ENCODE peak calls at places on chromosome 20, in five cellular contexts. A is PC-9; V is GM12865; Y is neural crest cell; W is CD4-positive, alpha-beta T cell. K is an unnamed sample.

GRCh38 chr20:52896348-52896747 is 75.8 kb upstream of the TSHZ2 start:
- DNase-seq in Y (no peak), A (no peak), W (no peak), V (no peak), K (no peak)

GRCh38 chr20:13054011-13054410 is 45.2 kb downstream of the SPTLC3 start:
- DNase-seq in V (no peak), W (no peak), Y (no peak), A (no peak), K (no peak)

GRCh38 chr20:41006126-41006935 is 22.3 kb upstream of the TOP1 start:
- DNase-seq in A (peak), W (no peak), Y (no peak), V (no peak), K (no peak)

GRCh38 chr20:2246081-2246491 is 49.7 kb upstream of the TGM3 start:
- DNase-seq in Y (no peak), A (no peak), W (no peak), V (no peak), K (no peak)

GRCh38 chr20:48904566-48905321 is 16.8 kb upstream of the ARFGEF2 start:
- DNase-seq in Y (peak), V (peak), A (peak), W (peak), K (no peak)

GRCh38 chr20:42639140-42639539 is 550.6 kb downstream of the PTPRT start:
- DNase-seq in W (no peak), V (no peak), Y (no peak), A (no peak), K (no peak)

GRCh38 chr20:54179946-54180345 is 6.2 kb upstream of the CYP24A1 start:
- DNase-seq in A (peak), Y (no peak), W (no peak), V (peak), K (no peak)

GRCh38 chr20:791056-791455 is 22.8 kb upstream of the SLC52A3 start:
- DNase-seq in W (no peak), A (no peak), V (no peak), Y (no peak), K (no peak)

GRCh38 chr20:64058536-64058935 is 4.5 kb upstream of the TCEA2 start:
- DNase-seq in V (no peak), A (peak), W (no peak), Y (no peak), K (no peak)

GRCh38 chr20:41423026-41423425 is 56.4 kb upstream of the EMILIN3 start:
- DNase-seq in Y (no peak), V (no peak), A (no peak), W (no peak), K (no peak)

GRCh38 chr20:44247676-44248419 is 740 bp downstream of the GDAP1L1 start:
- DNase-seq in A (no peak), Y (peak), V (peak), W (no peak), K (no peak)

GRCh38 chr20:43938932-43939761 is 24.5 kb downstream of the TOX2 start:
- DNase-seq in W (no peak), V (no peak), A (peak), Y (no peak), K (no peak)

GRCh38 chr20:20362774-20363435 is 5.0 kb upstream of the INSM1 start:
- DNase-seq in W (no peak), Y (peak), V (no peak), A (no peak), K (no peak)

GRCh38 chr20:34861386-34862084 is 11.1 kb downstream of the GGT7 start:
- DNase-seq in Y (no peak), A (peak), W (no peak), V (no peak), K (no peak)

GRCh38 chr20:34529742-34530141 is 13.5 kb downstream of the DYNLRB1 start:
- DNase-seq in A (no peak), Y (no peak), W (no peak), V (no peak), K (no peak)

GRCh38 chr20:41143354-41143753 is 6.0 kb downstream of the PLCG1 start:
- DNase-seq in A (no peak), Y (no peak), W (peak), V (no peak), K (no peak)

GRCh38 chr20:19289451-19289850 is 77.0 kb downstream of the SLC24A3 start:
- DNase-seq in Y (no peak), V (no peak), A (no peak), W (no peak), K (no peak)
- TF ChIP-seq CTCF in Y (no peak), V (no peak), A (no peak), W (no peak), K (no peak)

DNA sequence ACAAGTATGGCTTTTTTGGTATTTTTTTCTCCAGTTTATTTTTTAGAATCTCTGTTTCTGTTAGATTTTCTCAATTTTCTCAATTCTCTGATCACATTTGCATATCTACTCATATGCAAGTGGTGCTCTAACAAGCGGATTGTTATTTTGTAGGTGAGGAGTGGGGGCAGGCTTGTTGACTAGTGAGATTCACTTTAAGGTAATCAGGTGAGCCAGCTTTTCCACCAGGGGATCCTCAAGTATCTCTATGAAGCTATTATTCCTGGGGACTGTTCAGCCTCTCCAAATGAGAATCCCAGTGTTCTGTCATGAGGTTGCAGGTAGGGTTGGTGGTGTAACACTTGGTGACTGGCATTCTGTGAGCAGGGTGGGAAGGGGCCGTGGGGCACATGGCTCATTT is 274.3 kb upstream of the FERMT1 start:
- DNase-seq in V (no peak), W (no peak), Y (no peak), A (no peak), K (no peak)
- TF ChIP-seq CTCF in V (no peak), W (no peak), Y (no peak), A (no peak), K (no peak)

DNA sequence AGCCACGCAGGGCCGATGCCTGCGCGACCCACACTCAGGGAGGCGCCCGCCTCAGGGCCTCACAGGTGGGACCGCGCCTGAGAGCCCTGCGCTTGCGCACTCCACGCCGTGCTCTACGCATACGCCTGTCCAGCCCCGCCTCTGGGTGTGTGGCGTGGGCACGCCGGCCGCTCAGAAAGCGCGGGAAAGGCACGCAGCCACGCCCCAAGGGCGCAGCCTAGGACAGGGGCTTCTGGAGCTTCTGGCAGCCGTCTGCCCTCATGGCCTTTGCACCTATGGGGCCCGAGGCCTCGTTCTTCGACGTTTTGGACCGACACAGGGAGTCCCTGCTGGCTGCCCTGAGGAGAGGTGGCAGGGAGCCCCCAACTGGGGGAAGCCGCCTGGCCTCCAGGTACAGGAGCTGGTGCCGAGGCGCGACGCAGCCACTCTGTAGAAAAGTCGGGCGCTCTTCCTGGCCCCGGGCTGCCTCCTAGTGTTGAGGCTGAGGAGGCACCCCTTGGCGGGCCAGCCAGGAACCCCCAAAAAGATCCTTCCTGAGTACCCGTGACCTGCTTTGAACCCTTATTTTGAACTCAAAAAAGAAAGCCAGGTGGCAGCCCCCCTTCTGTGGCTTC is at the start of gene SPO11:
- DNase-seq in W (no peak), Y (peak), A (no peak), V (no peak), K (no peak)
- TF ChIP-seq CTCF in W (no peak), Y (peak), A (no peak), V (peak), K (no peak)

GRCh38 chr20:50788045-50788867 is 6.6 kb upstream of the BCAS4 start:
- DNase-seq in W (no peak), A (peak), V (no peak), Y (no peak), K (no peak)
- TF ChIP-seq CTCF in W (no peak), A (peak), V (no peak), Y (peak), K (no peak)

DNA sequence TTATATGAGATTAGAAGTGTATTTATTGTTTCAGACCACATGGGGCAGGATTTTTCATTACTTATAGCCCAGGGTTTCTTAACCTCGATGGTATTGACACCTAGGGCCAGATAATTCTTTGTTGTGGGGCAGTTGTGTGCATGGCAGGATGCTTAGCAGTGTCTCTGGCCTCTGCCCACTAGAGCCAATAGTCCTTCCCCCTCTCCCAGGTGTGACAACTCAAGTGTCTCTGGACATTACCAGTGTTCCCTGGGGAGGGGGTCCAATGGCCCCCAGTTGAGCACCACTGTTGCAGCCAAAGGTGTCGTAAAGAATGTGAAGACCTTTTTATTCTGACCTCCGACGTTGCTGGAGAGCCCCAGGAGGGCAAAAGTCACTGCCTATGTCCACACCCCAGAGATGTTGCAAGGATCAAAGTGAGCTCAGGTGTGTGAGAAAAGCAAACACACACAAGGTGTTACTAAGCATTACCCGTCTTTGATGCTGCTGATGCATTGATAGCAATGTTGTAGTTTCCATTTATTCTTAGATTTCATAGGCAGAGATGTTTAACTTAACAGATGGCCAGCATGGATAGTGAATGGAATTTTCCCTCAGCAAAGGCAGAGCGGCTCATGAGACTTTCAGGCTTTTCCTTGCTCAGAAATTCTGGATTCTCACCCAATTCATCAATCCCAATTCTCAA is 22.2 kb downstream of the BANF2 start:
- DNase-seq in W (no peak), Y (no peak), V (no peak), A (peak), K (no peak)
- TF ChIP-seq CTCF in W (no peak), Y (peak), V (no peak), A (peak), K (no peak)

GRCh38 chr20:39674842-39675241 is 712.7 kb downstream of the DHX35 start:
- DNase-seq in W (no peak), Y (no peak), V (no peak), A (no peak), K (no peak)

GRCh38 chr20:39676236-39676635 is 714.1 kb downstream of the DHX35 start:
- DNase-seq in A (no peak), W (no peak), Y (no peak), V (no peak), K (no peak)

GRCh38 chr20:39670987-39671386 is 708.8 kb downstream of the DHX35 start:
- DNase-seq in A (no peak), Y (no peak), W (no peak), V (no peak), K (no peak)

GRCh38 chr20:39676857-39677351 is 714.8 kb downstream of the DHX35 start:
- DNase-seq in A (no peak), V (peak), W (no peak), Y (no peak), K (no peak)
- TF ChIP-seq CTCF in A (peak), V (peak), W (no peak), Y (peak), K (no peak)

DNA sequence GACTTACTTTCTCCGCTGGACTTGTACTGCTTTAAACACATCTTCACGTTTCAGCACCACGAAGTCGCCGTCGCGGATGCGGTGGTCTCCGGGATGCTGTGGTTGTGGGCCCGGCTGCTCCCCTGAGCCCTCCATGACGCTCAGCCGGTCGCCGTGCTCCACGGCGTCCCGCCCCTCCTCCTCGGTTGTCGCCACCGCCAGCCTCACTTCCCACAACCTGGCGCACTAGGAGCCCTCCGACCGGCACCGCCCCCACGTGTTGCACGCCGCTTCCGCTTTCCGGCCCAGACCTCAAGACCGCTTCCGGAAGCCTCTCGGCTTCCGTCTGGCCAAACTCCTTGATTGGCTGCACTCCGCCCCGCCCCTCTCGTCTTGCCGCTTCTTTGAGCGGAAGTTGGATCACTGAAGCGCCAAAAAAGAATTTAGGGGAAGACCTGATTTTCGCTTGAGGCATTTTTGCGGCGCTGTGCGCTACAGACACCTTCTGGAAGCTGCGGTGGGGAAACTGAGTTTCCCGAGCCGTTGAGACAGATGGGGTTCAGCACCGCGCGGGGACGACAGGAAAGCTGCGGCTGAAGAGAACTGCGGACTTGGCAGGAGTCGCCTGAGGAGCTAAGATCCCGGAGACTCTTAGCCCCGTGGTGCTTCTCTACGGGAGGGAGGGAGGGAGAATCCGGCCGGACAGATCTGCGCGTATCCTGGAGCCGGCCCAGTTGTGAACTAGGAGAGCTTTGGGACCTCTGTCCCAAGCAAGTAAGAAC is at the start of the genes MCM8 and TRMT6:
- DNase-seq in W (peak), A (peak), V (peak), Y (peak), K (peak)
- TF ChIP-seq CTCF in W (no peak), A (no peak), V (no peak), Y (no peak), K (no peak)

GRCh38 chr20:62437985-62438384 is 10.6 kb upstream of the RBBP8NL start:
- DNase-seq in V (no peak), Y (no peak), W (no peak), A (no peak), K (no peak)
- TF ChIP-seq CTCF in V (no peak), Y (no peak), W (no peak), A (no peak), K (no peak)

GRCh38 chr20:45459606-45460005 is 9.9 kb upstream of the WFDC2 start:
- DNase-seq in Y (no peak), V (no peak), A (peak), W (no peak), K (no peak)
- TF ChIP-seq CTCF in Y (peak), V (no peak), A (peak), W (no peak), K (no peak)